ENCODE peak calls at places on chromosomes 11 and 22, in five cellular contexts. Q, E, W, N and C are unnamed samples.
A peak's percentile ranks its signal among the peaks of the same experiment; 100 is the strongest.

GRCh38 chr11:970319-970871 is 44.7 kb downstream of the AP2A2 start:
- DNase-seq in Q (no peak), E (no peak), W (no peak), N (no peak), C (no peak)

GRCh38 chr22:39596601-39597000 is 26.0 kb downstream of the CACNA1I start:
- DNase-seq in Q (no peak), E (no peak), W (no peak), N (no peak), C (no peak)

GRCh38 chr22:48846200-48846599 is 981.5 kb downstream of the BRD1 start:
- DNase-seq in Q (no peak), E (no peak), W (no peak), N (no peak), C (no peak)

GRCh38 chr11:47716692-47717091 is 1.5 kb upstream of the AGBL2 start:
- DNase-seq in Q (no peak), E (no peak), W (no peak), N (no peak), C (no peak)

GRCh38 chr11:16402654-16403447 is 46.5 kb upstream of the SOX6 start:
- DNase-seq in Q (no peak), E (no peak), W (no peak), N (no peak), C (no peak)

GRCh38 chr11:94786264-94787126 is 18.3 kb downstream of the AMOTL1 start:
- DNase-seq in Q (no peak), E (peak; percentile 33), W (peak; percentile 59), N (no peak), C (no peak)

GRCh38 chr22:50691521-50691920 is 18.9 kb downstream of the SHANK3 start:
- DNase-seq in Q (peak; percentile 29), E (peak; percentile 25), W (peak; percentile 44), N (peak; percentile 33), C (no peak)

GRCh38 chr22:48580481-48580970 is 1247.1 kb downstream of the BRD1 start:
- DNase-seq in Q (no peak), E (no peak), W (no peak), N (no peak), C (no peak)

GRCh38 chr22:36977401-36977861 is 41.8 kb downstream of the TST start:
- DNase-seq in Q (no peak), E (peak; percentile 63), W (peak; percentile 9), N (peak; percentile 58), C (peak; percentile 79)

GRCh38 chr11:7749456-7749855 is 43.2 kb upstream of the OVCH2 start:
- DNase-seq in Q (no peak), E (no peak), W (no peak), N (no peak), C (no peak)

GRCh38 chr11:128506384-128506783 is 81.0 kb downstream of the ETS1 start:
- DNase-seq in Q (no peak), E (no peak), W (no peak), N (no peak), C (no peak)

GRCh38 chr11:1131033-1131911 is 26.5 kb upstream of the MUC5AC start:
- DNase-seq in Q (no peak), E (no peak), W (no peak), N (no peak), C (no peak)

GRCh38 chr22:44337658-44338004 is 24.9 kb upstream of the SHISAL1 start:
- DNase-seq in Q (no peak), E (peak; percentile 38), W (peak; percentile 75), N (peak; percentile 66), C (peak; percentile 80)

GRCh38 chr22:26466196-26466595 is 17.4 kb downstream of the HPS4 start:
- DNase-seq in Q (no peak), E (no peak), W (no peak), N (no peak), C (no peak)

GRCh38 chr11:64859542-64860414 is 15.3 kb upstream of the CDC42BPG start:
- DNase-seq in Q (no peak), E (no peak), W (no peak), N (no peak), C (no peak)

GRCh38 chr11:90229791-90230190 is 6.9 kb upstream of the CHORDC1 start:
- DNase-seq in Q (no peak), E (no peak), W (peak; percentile 23), N (no peak), C (no peak)

GRCh38 chr11:35162795-35163194 is 23.8 kb downstream of the CD44 start:
- DNase-seq in Q (no peak), E (no peak), W (peak; percentile 47), N (no peak), C (no peak)
- H4K20me1 ChIP-seq in Q (peaks cover 3% of the 10 kb centered on the region), E (no peaks in the 10 kb centered on the region), W (peaks cover 100% of the 10 kb centered on the region), N (peaks cover 12% of the 10 kb centered on the region), C (no peaks in the 10 kb centered on the region)

GRCh38 chr11:122155765-122156527 is 39.9 kb upstream of the BLID start:
- DNase-seq in Q (no peak), E (no peak), W (no peak), N (no peak), C (no peak)

GRCh38 chr11:122159173-122159701 is 43.2 kb upstream of the BLID start:
- DNase-seq in Q (no peak), E (no peak), W (peak; percentile 65), N (no peak), C (peak; percentile 23)

GRCh38 chr11:122159861-122160260 is 43.8 kb upstream of the BLID start:
- DNase-seq in Q (no peak), E (no peak), W (no peak), N (no peak), C (no peak)

GRCh38 chr11:122155001-122155400 is 39.0 kb upstream of the BLID start:
- DNase-seq in Q (no peak), E (no peak), W (no peak), N (no peak), C (no peak)

DNA sequence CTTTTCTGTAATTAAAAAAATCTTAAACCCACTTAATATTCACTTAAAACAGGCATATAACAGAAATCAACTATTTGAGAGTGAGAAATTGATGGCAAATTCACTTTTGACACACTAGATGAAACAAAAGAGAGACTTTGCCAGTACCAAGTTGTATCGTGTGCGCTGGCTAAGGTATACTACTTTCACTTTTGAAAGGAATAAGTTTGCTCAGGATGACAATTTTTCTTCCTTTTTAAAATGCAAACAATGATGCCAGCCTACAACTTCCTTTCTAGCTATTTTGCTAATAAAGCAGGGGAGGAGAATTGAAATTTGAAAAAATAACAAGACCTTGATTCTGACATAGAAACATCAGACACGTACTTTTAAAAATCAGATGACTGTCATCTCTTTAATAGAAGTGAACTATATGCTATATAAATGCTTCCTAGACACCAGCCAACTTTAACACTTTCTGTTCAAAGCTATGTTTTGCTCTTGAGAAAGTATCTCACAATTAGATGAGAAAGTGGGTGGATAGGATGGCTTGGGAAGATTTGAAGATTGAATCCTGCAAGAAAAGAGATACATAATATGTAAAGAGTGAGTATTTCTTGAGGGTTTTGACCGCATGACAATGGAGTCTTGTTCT is 41.6 kb upstream of the BLID start:
- DNase-seq in Q (no peak), E (no peak), W (no peak), N (no peak), C (no peak)
- H3K4me1 ChIP-seq in Q (peaks cover 85% of the 10 kb centered on the region), E (no peaks in the 10 kb centered on the region), W (peaks cover 44% of the 10 kb centered on the region), N (peaks cover 19% of the 10 kb centered on the region), C (peaks cover 10% of the 10 kb centered on the region)

GRCh38 chr11:125218336-125218735 is 53.8 kb downstream of the PKNOX2 start:
- DNase-seq in Q (no peak), E (no peak), W (no peak), N (no peak), C (no peak)
- H4K20me1 ChIP-seq in Q (no peaks in the 10 kb centered on the region), E (no peaks in the 10 kb centered on the region), W (no peaks in the 10 kb centered on the region), N (no peaks in the 10 kb centered on the region), C (no peaks in the 10 kb centered on the region)

GRCh38 chr22:46654426-46654825 is 34.2 kb downstream of the GRAMD4 start:
- DNase-seq in Q (no peak), E (no peak), W (no peak), N (no peak), C (no peak)
- H3K4me1 ChIP-seq in Q (no peaks in the 10 kb centered on the region), E (peaks cover 34% of the 10 kb centered on the region), W (peaks cover 22% of the 10 kb centered on the region), N (no peaks in the 10 kb centered on the region), C (peaks cover 16% of the 10 kb centered on the region)

GRCh38 chr22:20430101-20430640 is 7.5 kb downstream of the SCARF2 start:
- DNase-seq in Q (no peak), E (no peak), W (no peak), N (no peak), C (no peak)

GRCh38 chr22:20430641-20431519 is 6.7 kb downstream of the SCARF2 start:
- DNase-seq in Q (peak; percentile 33), E (peak; percentile 79), W (no peak), N (peak; percentile 60), C (peak; percentile 80)

GRCh38 chr22:20433191-20433590 is 4.4 kb downstream of the SCARF2 start:
- DNase-seq in Q (no peak), E (no peak), W (no peak), N (no peak), C (peak; percentile 4)

GRCh38 chr22:20432244-20432686 is 5.4 kb downstream of the SCARF2 start:
- DNase-seq in Q (no peak), E (no peak), W (no peak), N (no peak), C (no peak)

DNA sequence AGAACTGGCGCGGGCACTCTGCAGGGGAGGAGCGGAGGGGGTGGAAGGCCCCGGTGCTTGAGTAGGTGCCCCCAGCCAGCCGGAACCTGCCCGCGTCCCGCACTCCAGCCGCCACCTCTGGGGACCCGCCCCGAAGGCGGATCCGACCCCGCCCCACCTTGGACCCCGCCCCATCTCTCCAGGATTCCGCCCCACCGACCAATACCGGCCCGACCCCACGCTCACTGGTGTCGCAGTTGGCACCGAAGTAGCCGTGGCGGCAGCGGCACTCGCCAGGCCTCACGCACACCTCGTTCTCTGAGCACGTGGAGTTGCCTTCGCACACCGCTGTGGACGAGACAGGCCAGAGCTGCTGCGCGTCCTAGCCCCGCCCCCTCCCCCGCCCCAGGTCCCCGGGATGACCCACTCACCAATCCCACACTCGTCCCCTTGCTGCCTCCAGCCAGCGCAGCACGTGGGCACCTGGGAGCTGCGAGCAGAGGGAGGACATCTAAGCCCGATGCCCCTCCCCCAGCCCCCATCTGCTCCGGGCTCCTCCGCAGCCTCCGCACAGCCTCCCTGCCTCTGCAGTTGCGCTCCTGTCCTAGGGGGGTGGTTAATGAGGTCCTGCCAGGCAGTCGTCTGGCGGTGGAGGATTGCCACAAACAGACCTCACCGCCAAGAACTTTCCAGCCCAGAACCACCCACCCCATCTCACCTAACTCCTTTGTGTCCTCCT is 5.9 kb downstream of the SCARF2 start:
- DNase-seq in Q (no peak), E (peak; percentile 87), W (no peak), N (no peak), C (peak; percentile 7)
- H4K20me1 ChIP-seq in Q (no peaks in the 10 kb centered on the region), E (peaks cover 55% of the 10 kb centered on the region), W (peaks cover 86% of the 10 kb centered on the region), N (no peaks in the 10 kb centered on the region), C (peaks cover 62% of the 10 kb centered on the region)

GRCh38 chr11:78428773-78429172 is 11.2 kb upstream of the GAB2 start:
- DNase-seq in Q (no peak), E (no peak), W (peak; percentile 21), N (no peak), C (no peak)

GRCh38 chr11:78428273-78428651 is 10.6 kb upstream of the GAB2 start:
- DNase-seq in Q (no peak), E (no peak), W (no peak), N (no peak), C (no peak)

GRCh38 chr11:78427615-78428272 is 10.1 kb upstream of the GAB2 start:
- DNase-seq in Q (no peak), E (no peak), W (no peak), N (no peak), C (no peak)

GRCh38 chr11:78425436-78425835 is 7.8 kb upstream of the GAB2 start:
- DNase-seq in Q (no peak), E (no peak), W (no peak), N (no peak), C (no peak)

GRCh38 chr11:78426845-78427244 is 9.2 kb upstream of the GAB2 start:
- DNase-seq in Q (no peak), E (no peak), W (no peak), N (no peak), C (no peak)
- H3K4me1 ChIP-seq in Q (no peaks in the 10 kb centered on the region), E (peaks cover 51% of the 10 kb centered on the region), W (peaks cover 5% of the 10 kb centered on the region), N (no peaks in the 10 kb centered on the region), C (no peaks in the 10 kb centered on the region)